ENCODE peak calls at places on chromosomes 13 and 19, in ten cellular contexts. F is cardiac muscle cell; D is CD8-positive, alpha-beta T cell; S is mucosa of descending colon; T is hepatocyte; R is fibroblast of pulmonary artery; L is GM23338; Z is tibial artery; K is colonic mucosa; M is pancreas. P is an unnamed sample.

GRCh38 chr13:110047511-110047910 is 259.4 kb downstream of the COL4A1 start:
- DNase-seq in F (peak), D (no peak), S (no peak), T (peak), R (peak), L (no peak), Z (peak), K (peak), M (peak), P (peak)

GRCh38 chr13:111472559-111473460 is 152.4 kb downstream of the TEX29 start:
- DNase-seq in F (no peak), D (no peak), S (no peak), T (no peak), R (no peak), L (no peak), Z (no peak), K (peak), M (peak), P (no peak)

GRCh38 chr13:70835349-70835748 is 727.1 kb upstream of the KLHL1 start:
- DNase-seq in F (no peak), D (no peak), S (no peak), T (no peak), R (no peak), L (no peak), Z (no peak), K (no peak), M (no peak), P (no peak)

GRCh38 chr13:105329359-105329758 is 1206.1 kb downstream of the EFNB2 start:
- DNase-seq in F (no peak), D (no peak), S (no peak), T (no peak), R (no peak), L (no peak), Z (no peak), K (no peak), M (no peak), P (no peak)

GRCh38 chr13:44396963-44397580 is 23.4 kb downstream of the SERP2 start:
- DNase-seq in F (peak), D (no peak), S (no peak), T (peak), R (peak), L (no peak), Z (no peak), K (no peak), M (no peak), P (peak)

GRCh38 chr13:109275848-109276247 is 510.5 kb downstream of the IRS2 start:
- DNase-seq in F (no peak), D (no peak), S (peak), T (peak), R (no peak), L (peak), Z (no peak), K (no peak), M (no peak), P (peak)

GRCh38 chr19:55228403-55229031 is at the start of gene TMEM86B:
- DNase-seq in F (no peak), D (no peak), S (no peak), T (peak), R (no peak), L (no peak), Z (no peak), K (no peak), M (no peak), P (no peak)

GRCh38 chr13:104422668-104423067 is 1356.5 kb upstream of the SLC10A2 start:
- DNase-seq in F (no peak), D (no peak), S (no peak), T (no peak), R (no peak), L (no peak), Z (no peak), K (no peak), M (no peak), P (no peak)

GRCh38 chr19:10921909-10922637 is 6.4 kb downstream of the YIPF2 start:
- DNase-seq in F (no peak), D (no peak), S (no peak), T (no peak), R (no peak), L (peak), Z (no peak), K (no peak), M (no peak), P (no peak)

GRCh38 chr19:7680606-7681335 is at the start of gene TRAPPC5:
- DNase-seq in F (peak), D (peak), S (peak), T (peak), R (peak), L (peak), Z (peak), K (peak), M (peak), P (peak)

GRCh38 chr19:18453269-18454024 is 15.5 kb upstream of the ISYNA1 start:
- DNase-seq in F (no peak), D (no peak), S (no peak), T (no peak), R (no peak), L (no peak), Z (no peak), K (no peak), M (no peak), P (no peak)

GRCh38 chr19:46413262-46414031 is at the start of gene CCDC8:
- DNase-seq in F (peak), D (no peak), S (peak), T (peak), R (peak), L (peak), Z (peak), K (peak), M (peak), P (peak)

GRCh38 chr19:4379383-4380253 is 20.7 kb downstream of the SH3GL1 start:
- DNase-seq in F (peak), D (no peak), S (peak), T (no peak), R (peak), L (no peak), Z (no peak), K (no peak), M (peak), P (peak)

GRCh38 chr13:97856001-97856675 is 97.3 kb upstream of the IPO5 start:
- DNase-seq in F (peak), D (no peak), S (no peak), T (peak), R (peak), L (peak), Z (peak), K (peak), M (peak), P (peak)

GRCh38 chr13:95301947-95302386 is 716 bp upstream of the ABCC4 start:
- DNase-seq in F (peak), D (no peak), S (no peak), T (no peak), R (peak), L (peak), Z (no peak), K (no peak), M (no peak), P (no peak)

GRCh38 chr13:47112205-47112896 is 215.5 kb upstream of the HTR2A start:
- DNase-seq in F (no peak), D (no peak), S (no peak), T (no peak), R (no peak), L (peak), Z (no peak), K (no peak), M (no peak), P (no peak)

GRCh38 chr13:98309569-98310335 is 132.7 kb upstream of the RNF113B start:
- DNase-seq in F (no peak), D (no peak), S (no peak), T (no peak), R (no peak), L (no peak), Z (no peak), K (no peak), M (no peak), P (no peak)

GRCh38 chr13:19863323-19864017 is at the start of gene ZMYM5:
- DNase-seq in F (peak), D (peak), S (peak), T (peak), R (peak), L (peak), Z (peak), K (peak), M (peak), P (peak)

GRCh38 chr13:19862511-19863313 is 737 bp downstream of the ZMYM5 start:
- DNase-seq in F (peak), D (peak), S (peak), T (peak), R (peak), L (peak), Z (peak), K (peak), M (peak), P (peak)

GRCh38 chr13:19864018-19864338 is 529 bp upstream of the ZMYM5 start:
- DNase-seq in F (peak), D (no peak), S (peak), T (peak), R (peak), L (peak), Z (peak), K (peak), M (peak), P (peak)

GRCh38 chr13:19861762-19862161 is 1.7 kb downstream of the ZMYM5 start:
- DNase-seq in F (no peak), D (no peak), S (no peak), T (no peak), R (no peak), L (no peak), Z (no peak), K (no peak), M (no peak), P (no peak)

DNA sequence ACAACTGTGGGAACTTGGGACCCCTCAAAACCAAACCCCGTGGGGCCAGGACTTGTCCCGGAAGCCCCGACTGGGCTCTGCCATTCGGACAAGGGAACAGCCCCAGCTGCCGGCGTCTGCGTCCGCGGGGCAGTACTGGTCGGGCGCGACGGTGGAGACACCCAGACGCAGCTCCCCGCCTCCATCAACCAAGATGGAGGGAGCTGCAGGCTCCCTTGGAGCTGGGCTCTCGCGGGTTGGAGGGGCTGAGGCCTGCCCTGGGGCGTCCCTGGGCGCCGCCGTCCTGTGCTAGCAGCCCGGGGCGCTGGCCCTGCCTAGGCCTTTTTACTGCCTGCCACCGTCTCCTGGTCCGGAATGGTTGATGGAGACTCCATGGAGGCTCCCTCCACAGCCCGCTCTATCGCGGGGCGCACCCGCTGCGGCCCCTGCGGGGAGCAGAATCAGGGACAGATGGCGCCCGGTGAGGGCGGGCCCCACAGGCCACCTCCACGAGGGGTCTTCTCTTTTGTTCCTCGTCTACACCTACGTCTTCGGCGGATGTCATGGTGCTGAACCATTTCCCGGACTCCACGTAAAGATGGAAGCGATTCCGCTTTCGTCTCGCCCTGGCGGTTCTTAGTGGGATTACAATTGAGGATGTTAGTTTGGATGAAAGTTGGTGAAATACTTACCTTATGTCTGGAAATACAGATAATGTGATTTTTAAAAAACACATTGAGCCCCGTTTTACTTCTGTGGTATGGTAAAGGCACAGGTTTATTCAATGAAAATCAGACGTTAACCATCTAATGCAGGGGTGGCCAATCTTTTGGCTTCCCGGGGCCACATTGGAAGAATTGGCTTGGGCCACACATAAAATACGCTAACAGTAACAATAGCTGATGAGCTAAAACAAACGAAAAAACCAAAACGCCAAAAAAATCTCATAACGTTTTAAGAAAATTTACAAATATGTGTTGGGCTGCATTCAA is 1.2 kb upstream of the ZMYM5 start:
- DNase-seq in F (peak), D (peak), S (no peak), T (peak), R (peak), L (peak), Z (peak), K (peak), M (peak), P (peak)
- TF ChIP-seq CTCF in F (peak), D (peak), S (peak), T (peak), R (peak), L (peak), Z (peak), K (peak), M (peak), P (peak)

DNA sequence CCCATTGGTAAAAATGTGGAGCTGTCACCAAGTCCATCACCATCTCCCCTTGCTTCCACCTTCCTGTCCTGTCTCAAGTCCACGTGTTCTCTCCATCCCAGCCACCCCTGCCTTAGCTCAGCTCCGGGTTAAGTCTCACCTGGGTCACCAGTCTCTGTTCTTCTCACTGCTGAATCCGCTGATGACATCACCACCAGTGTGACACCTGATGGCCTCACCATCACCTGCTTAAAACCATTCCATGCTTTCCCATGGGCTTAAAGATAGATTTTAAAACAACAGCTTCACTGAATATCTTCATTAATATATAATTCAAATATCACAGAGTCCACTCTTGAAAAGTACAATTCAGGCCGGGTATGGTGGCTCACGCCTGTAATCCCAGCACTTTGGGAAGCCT is 42.1 kb downstream of the RGCC start:
- DNase-seq in F (no peak), D (no peak), S (no peak), T (no peak), R (no peak), L (no peak), Z (no peak), K (no peak), M (no peak), P (no peak)
- H3K4me3 ChIP-seq in F (no peak), D (no peak), S (no peak), T (no peak), R (no peak), L (no peak), Z (no peak), K (no peak), M (no peak), P (no peak)

GRCh38 chr13:113822266-113822665 is 41.6 kb downstream of the GAS6 start:
- DNase-seq in F (no peak), D (no peak), S (no peak), T (no peak), R (no peak), L (no peak), Z (no peak), K (no peak), M (no peak), P (no peak)

GRCh38 chr13:113819341-113819730 is 44.5 kb downstream of the GAS6 start:
- DNase-seq in F (no peak), D (no peak), S (no peak), T (no peak), R (no peak), L (no peak), Z (no peak), K (no peak), M (no peak), P (no peak)

GRCh38 chr13:113819731-113820715 is 43.9 kb downstream of the GAS6 start:
- DNase-seq in F (no peak), D (no peak), S (no peak), T (no peak), R (no peak), L (no peak), Z (no peak), K (no peak), M (no peak), P (peak)

GRCh38 chr13:113821847-113822246 is 42.0 kb downstream of the GAS6 start:
- DNase-seq in F (no peak), D (no peak), S (no peak), T (no peak), R (no peak), L (no peak), Z (no peak), K (no peak), M (no peak), P (no peak)

GRCh38 chr13:113820813-113821651 is 42.8 kb downstream of the GAS6 start:
- DNase-seq in F (peak), D (no peak), S (no peak), T (peak), R (peak), L (no peak), Z (peak), K (no peak), M (no peak), P (peak)
- TF ChIP-seq CTCF in F (peak), D (no peak), S (no peak), T (peak), R (no peak), L (no peak), Z (peak), K (no peak), M (no peak), P (no peak)

DNA sequence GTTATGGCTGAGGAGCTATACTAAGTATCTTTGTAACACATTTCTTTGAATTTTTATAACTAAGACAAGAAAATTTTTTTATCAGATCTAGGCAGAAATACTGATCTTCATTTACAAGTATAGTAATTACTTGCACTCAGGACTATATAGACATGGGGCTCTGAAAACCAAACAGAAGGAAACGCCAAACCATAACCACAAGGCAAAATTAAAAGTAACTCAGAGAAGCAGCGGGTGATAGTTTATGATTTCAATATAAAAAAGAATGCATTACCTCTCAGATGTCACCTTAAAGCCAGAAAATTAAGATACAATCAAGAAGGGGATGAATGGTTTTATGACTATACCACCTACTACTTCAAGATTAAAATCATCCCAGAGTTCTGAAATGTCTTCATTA is 6.7 kb downstream of the SHISA2 start:
- DNase-seq in F (no peak), D (no peak), S (no peak), T (no peak), R (no peak), L (no peak), Z (no peak), K (no peak), M (no peak), P (no peak)
- H3K4me3 ChIP-seq in F (no peak), D (no peak), S (no peak), T (no peak), R (no peak), L (no peak), Z (no peak), K (no peak), M (no peak), P (no peak)

GRCh38 chr19:38143847-38144246 is 80.2 kb downstream of the DPF1 start:
- DNase-seq in F (no peak), D (no peak), S (no peak), T (no peak), R (no peak), L (no peak), Z (no peak), K (no peak), M (no peak), P (no peak)
- TF ChIP-seq CTCF in F (peak), D (no peak), S (no peak), T (no peak), R (peak), L (peak), Z (no peak), K (no peak), M (no peak), P (peak)

DNA sequence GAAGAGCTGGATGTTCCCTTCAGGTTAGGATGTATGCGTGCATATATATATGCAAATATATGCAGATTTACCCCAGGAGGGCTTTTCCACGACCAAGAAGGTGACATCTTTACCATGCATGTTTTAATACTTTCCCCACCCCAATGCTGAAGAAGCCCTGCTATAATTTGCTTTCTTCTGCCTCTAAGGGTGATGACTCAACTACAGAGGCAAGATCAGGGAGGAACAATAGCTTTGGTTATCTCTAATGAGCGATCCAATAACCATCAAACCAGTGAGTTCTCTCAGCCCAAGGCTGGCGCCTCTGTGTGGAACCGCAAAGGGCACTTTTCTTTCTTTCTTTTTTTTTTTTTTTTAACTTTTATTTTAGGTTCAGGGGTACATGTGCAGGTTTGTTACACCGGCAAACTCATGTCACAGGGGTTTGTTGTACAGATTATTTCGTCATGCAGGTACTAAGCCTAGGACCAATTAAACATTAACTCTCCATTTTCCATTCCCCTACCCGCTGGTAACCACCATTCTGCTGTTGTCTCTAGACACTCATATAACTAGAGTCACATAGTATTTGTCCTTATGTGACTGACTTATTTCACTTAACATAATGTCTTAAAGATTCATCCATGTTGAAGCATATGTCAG is 25.7 kb upstream of the UBE2L5 start:
- DNase-seq in F (peak), D (no peak), S (no peak), T (no peak), R (peak), L (peak), Z (no peak), K (no peak), M (no peak), P (no peak)
- H3K4me3 ChIP-seq in F (no peak), D (no peak), S (no peak), T (no peak), R (peak), L (peak), Z (no peak), K (no peak), M (no peak), P (no peak)

GRCh38 chr13:106376411-106377112 is 158.9 kb downstream of the EFNB2 start:
- DNase-seq in F (peak), D (no peak), S (no peak), T (no peak), R (peak), L (peak), Z (no peak), K (no peak), M (no peak), P (peak)
- TF ChIP-seq CTCF in F (peak), D (no peak), S (no peak), T (no peak), R (peak), L (peak), Z (no peak), K (no peak), M (no peak), P (peak)

GRCh38 chr19:53237114-53237777 is 17.4 kb downstream of the ZNF677 start:
- DNase-seq in F (no peak), D (no peak), S (no peak), T (no peak), R (no peak), L (no peak), Z (no peak), K (no peak), M (no peak), P (no peak)
- H3K4me3 ChIP-seq in F (no peak), D (no peak), S (no peak), T (no peak), R (no peak), L (no peak), Z (no peak), K (no peak), M (no peak), P (no peak)